ENCODE peak calls at places on chromosomes 5 and 9, in six cellular contexts. Q, U, H, L, G and M are unnamed samples.
A peak's percentile ranks its signal among the peaks of the same experiment; 100 is the strongest.

GRCh38 chr9:2016411-2017208 is 1.5 kb downstream of the SMARCA2 start:
- DNase-seq in Q (peak; percentile 82), U (peak; percentile 51), H (no peak), L (peak; percentile 82), G (peak; percentile 88), M (peak; percentile 84)

GRCh38 chr9:127664678-127665507 is 41.9 kb upstream of the CFAP157 start:
- DNase-seq in Q (no peak), U (no peak), H (no peak), L (no peak), G (no peak), M (peak; percentile 40)

GRCh38 chr5:67010684-67011409 is 185.8 kb downstream of the CD180 start:
- DNase-seq in Q (no peak), U (no peak), H (no peak), L (no peak), G (no peak), M (no peak)

GRCh38 chr9:21778300-21778699 is 24.1 kb upstream of the MTAP start:
- DNase-seq in Q (no peak), U (no peak), H (no peak), L (no peak), G (no peak), M (no peak)

GRCh38 chr9:70441622-70442021 is 27.2 kb upstream of the KLF9 start:
- DNase-seq in Q (no peak), U (no peak), H (no peak), L (no peak), G (no peak), M (no peak)

GRCh38 chr5:56207537-56207936 is 25.6 kb downstream of the ANKRD55 start:
- DNase-seq in Q (no peak), U (no peak), H (no peak), L (no peak), G (no peak), M (no peak)

GRCh38 chr9:87007711-87008360 is 60.5 kb upstream of the GAS1 start:
- DNase-seq in Q (no peak), U (no peak), H (no peak), L (no peak), G (no peak), M (no peak)

GRCh38 chr9:112487799-112488345 is 1.2 kb downstream of the KIAA1958 start:
- DNase-seq in Q (no peak), U (no peak), H (no peak), L (no peak), G (no peak), M (peak; percentile 13)

GRCh38 chr5:135337064-135337463 is 62.0 kb downstream of the MACROH2A1 start:
- DNase-seq in Q (no peak), U (no peak), H (no peak), L (no peak), G (no peak), M (no peak)

GRCh38 chr9:96067004-96067403 is 191.5 kb downstream of the ERCC6L2 start:
- DNase-seq in Q (no peak), U (no peak), H (no peak), L (no peak), G (no peak), M (no peak)

GRCh38 chr5:178368278-178368677 is 135.7 kb upstream of the PHYKPL start:
- DNase-seq in Q (no peak), U (no peak), H (no peak), L (no peak), G (no peak), M (no peak)

GRCh38 chr5:149141957-149142851 is 911 bp downstream of the ABLIM3 start:
- DNase-seq in Q (no peak), U (no peak), H (no peak), L (peak; percentile 17), G (no peak), M (no peak)

GRCh38 chr5:149141224-149141956 is at the start of gene ABLIM3:
- DNase-seq in Q (peak; percentile 88), U (peak; percentile 18), H (peak; percentile 35), L (peak; percentile 69), G (peak; percentile 68), M (peak; percentile 78)

GRCh38 chr5:149143470-149143869 is 2.2 kb downstream of the ABLIM3 start:
- DNase-seq in Q (no peak), U (no peak), H (no peak), L (no peak), G (no peak), M (no peak)

GRCh38 chr5:149138182-149138923 is 2.9 kb upstream of the ABLIM3 start:
- DNase-seq in Q (no peak), U (no peak), H (no peak), L (no peak), G (no peak), M (no peak)

GRCh38 chr5:149140197-149141002 is 893 bp upstream of the ABLIM3 start:
- DNase-seq in Q (no peak), U (no peak), H (no peak), L (no peak), G (no peak), M (no peak)
- H3K4me1 ChIP-seq in Q (peaks cover 17% of the 10 kb centered on the region), U (peaks cover 7% of the 10 kb centered on the region), H (no peaks in the 10 kb centered on the region), L (peaks cover 20% of the 10 kb centered on the region), G (no peaks in the 10 kb centered on the region), M (no peaks in the 10 kb centered on the region)

GRCh38 chr9:136541179-136541578 is 4.7 kb downstream of the NOTCH1 start:
- DNase-seq in Q (no peak), U (no peak), H (no peak), L (no peak), G (no peak), M (no peak)

GRCh38 chr9:136543280-136543679 is 2.6 kb downstream of the NOTCH1 start:
- DNase-seq in Q (no peak), U (no peak), H (no peak), L (no peak), G (no peak), M (no peak)

GRCh38 chr9:136541709-136542108 is 4.1 kb downstream of the NOTCH1 start:
- DNase-seq in Q (no peak), U (no peak), H (no peak), L (no peak), G (no peak), M (no peak)

GRCh38 chr9:136543830-136544548 is 1.9 kb downstream of the NOTCH1 start:
- DNase-seq in Q (no peak), U (no peak), H (no peak), L (peak; percentile 74), G (no peak), M (no peak)

GRCh38 chr9:136542246-136543041 is 3.4 kb downstream of the NOTCH1 start:
- DNase-seq in Q (no peak), U (no peak), H (no peak), L (no peak), G (no peak), M (no peak)
- H3K4me1 ChIP-seq in Q (peaks cover 24% of the 10 kb centered on the region), U (peaks cover 9% of the 10 kb centered on the region), H (peaks cover 14% of the 10 kb centered on the region), L (peaks cover 75% of the 10 kb centered on the region), G (peaks cover 11% of the 10 kb centered on the region), M (peaks cover 16% of the 10 kb centered on the region)

DNA sequence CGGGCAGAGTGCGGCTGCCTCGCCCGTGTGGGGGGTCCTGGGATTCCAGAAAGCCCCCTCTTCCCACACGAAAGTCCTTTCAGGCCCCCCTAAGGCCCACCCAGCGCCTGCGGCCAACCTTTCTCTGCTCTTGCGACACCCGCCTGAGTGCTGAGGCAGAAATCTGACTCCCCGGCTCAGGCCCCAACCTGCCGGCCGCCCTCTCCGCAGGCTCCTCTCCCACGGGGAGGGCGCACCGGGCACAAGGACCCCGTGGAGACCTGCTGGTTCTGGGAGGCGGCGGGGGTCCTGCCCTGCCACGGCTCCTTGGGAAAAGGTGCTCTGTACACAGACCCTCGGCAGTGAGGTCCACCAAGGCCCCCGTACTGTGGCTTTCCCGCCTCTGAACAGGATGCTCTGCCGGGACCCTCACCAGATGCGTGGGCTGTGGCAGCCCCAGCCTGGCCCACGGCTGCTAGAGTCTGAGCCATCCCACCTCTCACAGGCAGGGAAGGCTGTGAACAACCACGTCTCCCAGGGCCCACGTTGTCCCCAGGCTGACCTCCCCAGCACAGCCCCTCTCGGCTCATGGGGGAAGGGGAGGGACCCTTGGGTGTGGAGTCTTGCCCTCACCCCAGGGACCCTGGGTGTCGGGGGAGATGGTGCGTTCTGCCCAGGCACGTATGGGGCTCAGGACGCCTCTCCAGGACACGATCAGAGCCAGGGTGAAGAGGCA is 41.5 kb upstream of the EGFL7 start:
- DNase-seq in Q (no peak), U (no peak), H (no peak), L (no peak), G (no peak), M (no peak)
- H3K4me1 ChIP-seq in Q (peaks cover 29% of the 10 kb centered on the region), U (peaks cover 14% of the 10 kb centered on the region), H (peaks cover 1% of the 10 kb centered on the region), L (peaks cover 26% of the 10 kb centered on the region), G (peaks cover 11% of the 10 kb centered on the region), M (peaks cover 40% of the 10 kb centered on the region)

GRCh38 chr9:98933890-98934289 is 9.8 kb upstream of the COL15A1 start:
- DNase-seq in Q (no peak), U (no peak), H (no peak), L (no peak), G (no peak), M (no peak)

GRCh38 chr9:98931543-98931942 is 12.2 kb upstream of the COL15A1 start:
- DNase-seq in Q (no peak), U (no peak), H (no peak), L (no peak), G (no peak), M (no peak)

GRCh38 chr9:98930792-98931191 is 12.9 kb upstream of the COL15A1 start:
- DNase-seq in Q (no peak), U (no peak), H (no peak), L (no peak), G (no peak), M (no peak)

GRCh38 chr9:98933185-98933584 is 10.5 kb upstream of the COL15A1 start:
- DNase-seq in Q (no peak), U (no peak), H (no peak), L (no peak), G (no peak), M (no peak)

DNA sequence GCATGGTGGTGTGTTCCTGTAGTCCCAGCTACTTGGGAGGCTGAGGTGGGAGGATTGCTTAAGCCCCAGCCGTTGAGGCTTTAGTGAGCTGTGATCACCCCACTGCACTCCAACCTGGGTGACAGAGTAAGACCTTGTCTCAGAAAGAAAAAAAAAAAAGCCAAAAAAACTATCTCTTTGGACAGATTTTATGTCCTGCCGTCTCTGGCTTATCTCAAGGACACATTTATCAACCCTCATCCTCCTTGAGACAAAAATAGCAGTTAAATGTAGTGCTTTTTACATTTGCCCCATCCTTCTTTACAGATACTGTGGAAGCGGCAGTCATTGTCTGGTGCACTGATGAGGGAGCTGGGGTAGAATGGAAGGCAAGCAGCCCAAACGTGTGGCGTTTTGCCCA is 11.7 kb upstream of the COL15A1 start:
- DNase-seq in Q (no peak), U (no peak), H (no peak), L (no peak), G (no peak), M (no peak)
- H3K4me1 ChIP-seq in Q (no peaks in the 10 kb centered on the region), U (no peaks in the 10 kb centered on the region), H (peaks cover 1% of the 10 kb centered on the region), L (peaks cover 21% of the 10 kb centered on the region), G (no peaks in the 10 kb centered on the region), M (no peaks in the 10 kb centered on the region)

GRCh38 chr5:54480296-54480695 is 24.8 kb downstream of the HSPB3 start:
- DNase-seq in Q (no peak), U (no peak), H (no peak), L (no peak), G (no peak), M (no peak)
- H3K4me1 ChIP-seq in Q (no peaks in the 10 kb centered on the region), U (no peaks in the 10 kb centered on the region), H (no peaks in the 10 kb centered on the region), L (no peaks in the 10 kb centered on the region), G (no peaks in the 10 kb centered on the region), M (no peaks in the 10 kb centered on the region)